ENCODE peak calls at places on chromosomes 12 and 14, in seven cellular contexts. S, H, M, O, V, E and R are unnamed samples.

GRCh38 chr14:37625597-37626595 is 30.5 kb downstream of the TTC6 start:
- DNase-seq in S (peak; percentile 14), H (no peak), M (no peak), O (no peak), V (no peak), E (no peak), R (peak; percentile 30)

GRCh38 chr12:31322651-31323248 is 3.2 kb downstream of the SINHCAF start:
- DNase-seq in S (peak; percentile 77), H (peak; percentile 21), M (no peak), O (peak; percentile 70), V (peak; percentile 33), E (peak; percentile 17), R (peak; percentile 59)

GRCh38 chr12:90854136-90854689 is 100.8 kb downstream of the CCER1 start:
- DNase-seq in S (peak; percentile 55), H (peak; percentile 23), M (no peak), O (peak; percentile 58), V (peak; percentile 7), E (no peak), R (peak; percentile 63)

GRCh38 chr14:77674931-77675330 is 32.9 kb downstream of the ALKBH1 start:
- DNase-seq in S (no peak), H (no peak), M (no peak), O (no peak), V (no peak), E (no peak), R (no peak)

GRCh38 chr12:78060186-78060585 is 229.5 kb downstream of the NAV3 start:
- DNase-seq in S (no peak), H (no peak), M (no peak), O (peak; percentile 63), V (no peak), E (no peak), R (peak; percentile 88)

GRCh38 chr12:87253157-87253556 is 776.0 kb downstream of the C12orf50 start:
- DNase-seq in S (peak; percentile 19), H (no peak), M (no peak), O (no peak), V (no peak), E (no peak), R (no peak)

GRCh38 chr12:114269153-114269552 is 136.8 kb downstream of the TBX5 start:
- DNase-seq in S (no peak), H (no peak), M (no peak), O (no peak), V (no peak), E (no peak), R (no peak)

GRCh38 chr12:21220266-21220665 is 89.3 kb downstream of the SLCO1B1 start:
- DNase-seq in S (no peak), H (no peak), M (no peak), O (no peak), V (no peak), E (no peak), R (no peak)

GRCh38 chr12:1099158-1099557 is 108.1 kb downstream of the ERC1 start:
- DNase-seq in S (no peak), H (no peak), M (no peak), O (no peak), V (no peak), E (no peak), R (no peak)

GRCh38 chr12:104303538-104304151 is at the start of gene EID3:
- DNase-seq in S (peak; percentile 91), H (peak; percentile 51), M (peak; percentile 92), O (peak; percentile 87), V (peak; percentile 82), E (peak; percentile 95), R (peak; percentile 73)

GRCh38 chr12:32273712-32274111 is 125.6 kb upstream of the FGD4 start:
- DNase-seq in S (peak; percentile 66), H (peak; percentile 29), M (peak; percentile 66), O (no peak), V (no peak), E (peak; percentile 51), R (no peak)

GRCh38 chr12:125129592-125130255 is 64.5 kb downstream of the AACS start:
- DNase-seq in S (no peak), H (no peak), M (no peak), O (no peak), V (no peak), E (no peak), R (no peak)

GRCh38 chr12:128928361-128928760 is 75.1 kb downstream of the GLT1D1 start:
- DNase-seq in S (no peak), H (no peak), M (no peak), O (no peak), V (no peak), E (no peak), R (no peak)
- H2AK5ac ChIP-seq in S (no peak overlapping the region), H (no peak overlapping the region), M (no peak overlapping the region), O (no peak overlapping the region), V (no peak overlapping the region), E (peak overlapping the region; percentile 39), R (no peak overlapping the region)

GRCh38 chr12:117907108-117907689 is 61.6 kb downstream of the KSR2 start:
- DNase-seq in S (no peak), H (no peak), M (peak; percentile 43), O (no peak), V (peak; percentile 65), E (no peak), R (no peak)
- H3K4ac ChIP-seq in S (no peak overlapping the region), H (no peak overlapping the region), M (no peak overlapping the region), O (no peak overlapping the region), V (no peak overlapping the region), E (no peak overlapping the region), R (no peak overlapping the region)

GRCh38 chr14:24085215-24085614 is 8.9 kb upstream of the PCK2 start:
- DNase-seq in S (no peak), H (no peak), M (no peak), O (no peak), V (no peak), E (no peak), R (no peak)

GRCh38 chr14:24081739-24082204 is 10.4 kb downstream of the CPNE6 start:
- DNase-seq in S (peak; percentile 23), H (no peak), M (no peak), O (no peak), V (no peak), E (no peak), R (no peak)

GRCh38 chr14:24084439-24084838 is 9.7 kb upstream of the PCK2 start:
- DNase-seq in S (peak; percentile 31), H (no peak), M (no peak), O (no peak), V (no peak), E (no peak), R (no peak)

GRCh38 chr14:24082411-24083080 is 11.2 kb downstream of the CPNE6 start:
- DNase-seq in S (no peak), H (no peak), M (no peak), O (no peak), V (no peak), E (no peak), R (no peak)

GRCh38 chr14:24083462-24083861 is 10.6 kb upstream of the PCK2 start:
- DNase-seq in S (no peak), H (no peak), M (no peak), O (no peak), V (no peak), E (no peak), R (no peak)
- H2AK5ac ChIP-seq in S (no peak overlapping the region), H (no peak overlapping the region), M (no peak overlapping the region), O (no peak overlapping the region), V (no peak overlapping the region), E (no peak overlapping the region), R (no peak overlapping the region)

DNA sequence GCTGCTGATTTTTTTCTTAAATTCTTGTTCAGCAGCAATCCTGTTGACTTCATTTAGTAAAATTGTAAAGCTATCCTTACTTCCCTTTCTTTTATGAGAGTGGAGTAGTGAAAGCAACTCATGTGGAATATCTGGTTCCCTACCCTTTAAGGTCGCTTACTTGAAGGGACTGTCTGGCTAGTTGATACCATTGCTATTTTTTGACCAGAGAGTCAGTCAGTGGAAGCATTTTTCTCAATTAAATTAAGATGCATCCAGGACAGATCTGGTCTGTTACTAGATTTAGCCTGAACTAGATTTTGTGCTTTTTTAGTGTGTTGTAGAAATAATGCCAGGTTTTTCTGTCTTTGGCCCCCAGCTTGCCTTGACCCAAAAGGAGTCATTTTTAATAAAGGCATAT is 18.0 kb downstream of the TTC8 start:
- DNase-seq in S (no peak), H (no peak), M (no peak), O (no peak), V (no peak), E (no peak), R (no peak)
- H3K4ac ChIP-seq in S (no peak overlapping the region), H (no peak overlapping the region), M (no peak overlapping the region), O (no peak overlapping the region), V (no peak overlapping the region), E (no peak overlapping the region), R (peak overlapping the region; percentile 63)

GRCh38 chr14:56374421-56374820 is 205.2 kb upstream of the TMEM260 start:
- DNase-seq in S (no peak), H (no peak), M (no peak), O (no peak), V (no peak), E (no peak), R (no peak)
- H2AK5ac ChIP-seq in S (no peak overlapping the region), H (no peak overlapping the region), M (no peak overlapping the region), O (no peak overlapping the region), V (no peak overlapping the region), E (no peak overlapping the region), R (no peak overlapping the region)

GRCh38 chr14:99806040-99806439 is 12.8 kb downstream of the EML1 start:
- DNase-seq in S (no peak), H (no peak), M (no peak), O (no peak), V (no peak), E (no peak), R (no peak)

GRCh38 chr14:99803106-99803437 is 9.9 kb downstream of the EML1 start:
- DNase-seq in S (no peak), H (no peak), M (no peak), O (no peak), V (no peak), E (no peak), R (no peak)

GRCh38 chr14:99800781-99801180 is 7.6 kb downstream of the EML1 start:
- DNase-seq in S (no peak), H (no peak), M (no peak), O (no peak), V (no peak), E (no peak), R (no peak)

GRCh38 chr14:99802301-99803105 is 9.3 kb downstream of the EML1 start:
- DNase-seq in S (no peak), H (no peak), M (no peak), O (peak; percentile 24), V (no peak), E (no peak), R (peak; percentile 53)

GRCh38 chr14:99803803-99804202 is 10.6 kb downstream of the EML1 start:
- DNase-seq in S (no peak), H (no peak), M (no peak), O (no peak), V (no peak), E (no peak), R (no peak)
- H3K4ac ChIP-seq in S (no peak overlapping the region), H (no peak overlapping the region), M (no peak overlapping the region), O (no peak overlapping the region), V (no peak overlapping the region), E (no peak overlapping the region), R (no peak overlapping the region)

GRCh38 chr12:100243137-100243536 is 23.7 kb downstream of the DEPDC4 start:
- DNase-seq in S (no peak), H (no peak), M (no peak), O (no peak), V (no peak), E (no peak), R (no peak)
- H2AK5ac ChIP-seq in S (no peak overlapping the region), H (no peak overlapping the region), M (no peak overlapping the region), O (no peak overlapping the region), V (no peak overlapping the region), E (no peak overlapping the region), R (no peak overlapping the region)

GRCh38 chr14:38870437-38870836 is 232.6 kb downstream of the SEC23A start:
- DNase-seq in S (no peak), H (no peak), M (no peak), O (no peak), V (no peak), E (no peak), R (no peak)
- H3K4ac ChIP-seq in S (no peak overlapping the region), H (no peak overlapping the region), M (no peak overlapping the region), O (no peak overlapping the region), V (no peak overlapping the region), E (no peak overlapping the region), R (no peak overlapping the region)